ENCODE peak calls at places on chromosomes 4 and X, in five cellular contexts. B is HCT116, A is H1, L is GM12878, O is OCI-LY7. U is an unnamed sample.

GRCh38 chr4:2757426-2757825 is 1.3 kb upstream of the TNIP2 start:
- DNase-seq in B (no peak), O (no peak), L (no peak), A (no peak), U (no peak)

GRCh38 chr4:54281060-54281781 is 52.1 kb downstream of the PDGFRA start:
- DNase-seq in L (no peak), O (no peak), B (no peak), A (no peak), U (peak; percentile 98)

GRCh38 chr4:15362541-15362940 is 65.3 kb upstream of the C1QTNF7 start:
- DNase-seq in L (no peak), O (no peak), A (no peak), B (no peak), U (no peak)

GRCh38 chr4:109864134-109864533 is 16.2 kb downstream of the LRIT3 start:
- DNase-seq in O (no peak), A (no peak), L (no peak), B (no peak), U (no peak)

GRCh38 chrX:129957241-129958099 is 25.0 kb upstream of the BCORL1 start:
- DNase-seq in A (no peak), B (peak; percentile 15), O (peak; percentile 77), L (peak; percentile 34), U (peak; percentile 66)

GRCh38 chr4:53923921-53924320 is 140.5 kb downstream of the CHIC2 start:
- DNase-seq in O (no peak), L (no peak), A (no peak), B (no peak), U (no peak)

GRCh38 chr4:36719425-36719824 is 438.0 kb downstream of the DTHD1 start:
- DNase-seq in B (no peak), A (no peak), L (no peak), O (no peak), U (no peak)

GRCh38 chrX:40151211-40152172 is 53.7 kb upstream of the BCOR start:
- DNase-seq in L (no peak), O (no peak), A (no peak), B (no peak), U (no peak)

GRCh38 chr4:184534511-184535391 is 60.4 kb upstream of the IRF2 start:
- DNase-seq in A (no peak), B (no peak), L (peak; percentile 76), O (peak; percentile 80), U (peak; percentile 86)

GRCh38 chr4:73918058-73918457 is 48.9 kb downstream of the CXCL1 start:
- DNase-seq in O (no peak), L (no peak), B (no peak), A (no peak), U (no peak)

GRCh38 chr4:81084029-81084428 is 53.5 kb downstream of the BMP3 start:
- DNase-seq in B (no peak), O (no peak), A (no peak), L (no peak), U (peak; percentile 86)

GRCh38 chr4:37687175-37687525 is 974 bp upstream of the RELL1 start:
- DNase-seq in B (no peak), O (no peak), L (no peak), A (no peak), U (no peak)

GRCh38 chrX:133783273-133783672 is 202.1 kb downstream of the GPC3 start:
- DNase-seq in O (peak; percentile 51), L (peak; percentile 16), B (no peak), A (no peak), U (no peak)

GRCh38 chrX:132651411-132652086 is 162.7 kb upstream of the MBNL3 start:
- DNase-seq in B (no peak), A (no peak), L (no peak), O (no peak), U (peak; percentile 56)

GRCh38 chrX:23497919-23498318 is 163.3 kb downstream of the PTCHD1 start:
- DNase-seq in B (no peak), L (no peak), A (no peak), O (no peak), U (no peak)

DNA sequence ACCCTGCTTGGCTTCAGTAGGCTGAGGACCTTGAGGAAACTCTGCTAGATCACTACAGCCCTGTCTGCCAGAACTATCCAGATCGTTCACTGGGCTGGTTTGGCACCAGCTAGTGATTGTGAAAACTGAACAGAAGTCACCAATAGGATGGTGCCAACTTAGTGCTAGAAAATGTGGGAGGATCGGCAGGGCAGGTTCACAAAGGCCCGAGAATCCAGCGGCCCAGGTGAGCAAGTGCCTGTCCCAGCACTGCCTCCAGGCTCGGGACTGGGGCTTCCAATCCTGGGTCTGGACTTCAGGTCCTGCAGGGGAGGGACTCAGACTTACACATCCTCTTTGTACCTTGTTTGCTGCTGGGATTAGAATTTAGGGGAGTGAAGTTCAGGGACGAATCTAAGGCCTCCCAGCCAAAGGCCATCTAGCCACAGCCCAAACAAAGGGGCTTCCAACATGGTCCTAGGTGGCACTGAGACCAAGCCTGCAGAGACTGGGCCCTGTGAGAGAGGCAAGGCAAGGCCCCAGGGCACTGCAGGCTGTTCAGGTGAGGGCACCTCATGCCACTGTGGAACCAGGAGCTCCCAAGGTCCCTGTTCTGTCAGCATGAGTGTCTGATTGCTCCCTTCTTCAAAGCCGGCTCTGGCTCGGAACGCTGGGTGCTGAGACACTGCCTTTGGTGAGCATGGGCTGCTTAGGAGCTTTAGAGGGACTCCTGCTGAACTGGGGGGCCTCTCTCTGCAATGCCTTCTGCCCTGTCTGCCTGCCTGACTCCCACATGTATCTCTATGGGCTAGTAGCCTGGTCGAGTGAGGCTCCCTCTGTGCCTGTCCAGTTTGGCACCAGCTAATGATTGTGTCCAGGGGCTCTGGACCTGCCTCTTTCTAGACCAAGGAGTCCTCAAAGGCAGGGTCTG is 20.7 kb upstream of the ZNF185 start:
- DNase-seq in O (no peak), A (no peak), L (no peak), B (no peak), U (no peak)
- H2AFZ ChIP-seq in O (no peak overlapping the region), A (no peak overlapping the region), L (no peak overlapping the region), B (no peak overlapping the region), U (no peak overlapping the region)

GRCh38 chrX:139725720-139726119 is 17.8 kb upstream of the MCF2 start:
- DNase-seq in A (no peak), L (peak; percentile 64), B (no peak), O (no peak), U (no peak)

GRCh38 chrX:139720136-139720535 is 12.2 kb upstream of the MCF2 start:
- DNase-seq in A (peak; percentile 34), B (no peak), O (no peak), L (no peak), U (peak; percentile 1)

GRCh38 chrX:139720979-139721378 is 13.0 kb upstream of the MCF2 start:
- DNase-seq in B (no peak), A (no peak), L (no peak), O (no peak), U (no peak)

GRCh38 chrX:139724626-139725025 is 16.7 kb upstream of the MCF2 start:
- DNase-seq in A (no peak), L (no peak), B (no peak), O (no peak), U (no peak)
- H3K4me2 ChIP-seq in A (no peak overlapping the region), L (no peak overlapping the region), B (no peak overlapping the region), O (no peak overlapping the region), U (no peak overlapping the region)

GRCh38 chr4:127000846-127001245 is 631.9 kb upstream of the INTU start:
- DNase-seq in L (no peak), O (no peak), B (no peak), A (no peak), U (no peak)

GRCh38 chr4:127000090-127000489 is 632.7 kb upstream of the INTU start:
- DNase-seq in L (no peak), O (no peak), B (no peak), A (no peak), U (no peak)

GRCh38 chr4:127007336-127007735 is 625.4 kb upstream of the INTU start:
- DNase-seq in L (no peak), A (no peak), B (no peak), O (no peak), U (no peak)

GRCh38 chr4:127006509-127006908 is 626.2 kb upstream of the INTU start:
- DNase-seq in L (no peak), O (no peak), A (no peak), B (no peak), U (peak; percentile 6)

GRCh38 chr4:127001898-127002297 is 630.9 kb upstream of the INTU start:
- DNase-seq in A (no peak), O (no peak), B (no peak), L (no peak), U (no peak)
- H2AFZ ChIP-seq in A (no peak overlapping the region), O (no peak overlapping the region), B (no peak overlapping the region), L (no peak overlapping the region), U (no peak overlapping the region)

DNA sequence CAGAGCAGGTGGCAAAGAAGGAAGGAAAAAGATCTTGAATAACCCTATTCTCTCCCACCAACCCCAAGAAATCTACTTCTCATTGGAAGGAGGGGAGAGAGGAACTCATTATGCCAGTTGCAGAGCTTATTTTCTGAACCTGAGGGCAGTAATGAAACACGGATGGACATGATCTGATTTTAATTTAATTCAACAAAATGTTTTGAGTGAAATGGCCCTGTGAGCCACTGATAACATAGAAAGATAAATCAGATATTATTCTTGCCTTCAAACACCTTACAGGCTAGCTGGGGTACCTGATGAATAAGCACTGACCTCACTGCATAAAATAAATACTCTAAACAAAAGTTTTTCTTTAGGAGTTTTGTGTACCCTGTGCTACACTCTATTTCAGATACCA is 30.3 kb downstream of the DAPP1 start:
- DNase-seq in O (no peak), A (no peak), B (no peak), L (no peak), U (no peak)
- H3K4me2 ChIP-seq in O (peak overlapping the region; percentile 72), A (no peak overlapping the region), B (no peak overlapping the region), L (peak overlapping the region; percentile 81), U (no peak overlapping the region)

GRCh38 chr4:182846041-182846440 is 71.1 kb downstream of the DCTD start:
- DNase-seq in O (no peak), B (no peak), A (no peak), L (no peak), U (no peak)

GRCh38 chr4:182847543-182847942 is 69.6 kb downstream of the DCTD start:
- DNase-seq in L (no peak), O (no peak), A (no peak), B (no peak), U (no peak)

GRCh38 chr4:182848685-182849084 is 68.5 kb downstream of the DCTD start:
- DNase-seq in A (no peak), L (no peak), B (no peak), O (no peak), U (no peak)

GRCh38 chr4:182845618-182846017 is 71.6 kb downstream of the DCTD start:
- DNase-seq in O (no peak), L (no peak), B (no peak), A (no peak), U (no peak)

DNA sequence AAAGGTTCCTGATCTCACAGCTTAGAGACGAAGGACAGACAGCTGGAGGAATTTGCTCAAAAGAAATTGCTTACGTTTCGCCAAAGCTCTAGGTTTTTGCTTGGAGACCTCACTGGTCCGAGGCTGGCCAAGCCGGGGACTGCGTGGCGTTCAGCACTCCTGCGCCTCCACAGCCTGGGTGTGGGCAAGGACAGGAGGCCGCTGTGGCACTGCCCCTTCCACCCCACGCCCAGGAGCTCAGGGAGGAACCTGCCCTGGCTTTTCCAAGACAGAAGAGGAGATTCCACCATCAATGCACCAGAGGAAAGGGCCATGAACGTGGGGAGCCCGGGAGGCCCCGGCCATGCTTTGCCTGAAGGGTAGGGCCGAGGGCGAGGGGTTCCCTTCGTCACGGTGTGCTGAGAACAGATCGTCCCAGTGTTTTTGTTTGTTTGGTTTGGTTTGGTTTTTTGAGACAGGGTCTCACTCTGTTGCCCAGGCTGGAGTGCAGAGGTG is 69.2 kb downstream of the DCTD start:
- DNase-seq in B (no peak), O (no peak), L (no peak), A (no peak), U (no peak)
- H2AFZ ChIP-seq in B (no peak overlapping the region), O (no peak overlapping the region), L (no peak overlapping the region), A (peak overlapping the region; percentile 68), U (no peak overlapping the region)

GRCh38 chr4:10172278-10173038 is 55.9 kb upstream of the WDR1 start:
- DNase-seq in L (no peak), B (no peak), A (no peak), O (no peak), U (no peak)
- H3K4me2 ChIP-seq in L (no peak overlapping the region), B (no peak overlapping the region), A (no peak overlapping the region), O (no peak overlapping the region), U (peak overlapping the region; percentile 25)

U was measured in GM23248.